ENCODE peak calls at places on chromosomes 3 and 15, in four cellular contexts. Q is H1, Y is IMR-90, K is H9. G is an unnamed sample.

GRCh38 chr3:54935869-54936268 is 8.0 kb upstream of the LRTM1 start:
- DNase-seq in Q (no peak), K (no peak), Y (no peak), G (no peak)

GRCh38 chr3:53643757-53644156 is 149.3 kb downstream of the CACNA1D start:
- DNase-seq in K (peak), Q (no peak), Y (no peak), G (peak)

GRCh38 chr3:143122089-143122430 is 2.5 kb downstream of the CHST2 start:
- DNase-seq in K (no peak), Q (no peak), Y (no peak), G (no peak)

GRCh38 chr3:54202651-54203248 is 80.4 kb downstream of the CACNA2D3 start:
- DNase-seq in Y (no peak), K (no peak), Q (no peak), G (no peak)

GRCh38 chr3:155229086-155229485 is 64.4 kb downstream of the STRIT1 start:
- DNase-seq in Q (no peak), K (no peak), Y (no peak), G (no peak)

GRCh38 chr3:86923071-86923476 is 67.9 kb downstream of the VGLL3 start:
- DNase-seq in Q (no peak), Y (peak), K (no peak), G (peak)

GRCh38 chr3:16482194-16482769 is 31.2 kb downstream of the RFTN1 start:
- DNase-seq in Y (no peak), Q (no peak), K (no peak), G (no peak)

GRCh38 chr15:41935566-41936020 is 36.8 kb downstream of the EHD4 start:
- DNase-seq in K (no peak), Y (no peak), Q (no peak), G (no peak)

GRCh38 chr15:71697999-71698398 is 112.4 kb upstream of the NR2E3 start:
- DNase-seq in Y (no peak), Q (no peak), K (no peak), G (no peak)

GRCh38 chr15:75723847-75724660 is 11.4 kb upstream of the CSPG4 start:
- DNase-seq in Q (no peak), Y (peak), K (no peak), G (peak)

GRCh38 chr15:31111091-31111647 is 9.6 kb upstream of the TRPM1 start:
- DNase-seq in Q (no peak), Y (peak), K (no peak), G (no peak)

GRCh38 chr3:53089511-53089910 is 40.7 kb downstream of the RFT1 start:
- DNase-seq in Q (no peak), Y (no peak), K (no peak), G (no peak)

GRCh38 chr3:66037330-66037985 is 1.3 kb downstream of the MAGI1 start:
- DNase-seq in Y (peak), K (peak), Q (peak), G (peak)

GRCh38 chr3:188976407-188976806 is 195.4 kb upstream of the TPRG1 start:
- DNase-seq in Y (no peak), K (no peak), Q (no peak), G (no peak)
- H3K56ac ChIP-seq in Y (no peak), K (no peak), Q (no peak), G (no peak)

GRCh38 chr3:49054344-49054862 is 25.2 kb upstream of the IMPDH2 start:
- DNase-seq in Q (no peak), Y (peak), K (no peak), G (no peak)
- H3K56ac ChIP-seq in Q (no peak), Y (no peak), K (no peak), G (no peak)

GRCh38 chr3:2822611-2823010 is 287.6 kb downstream of the IL5RA start:
- DNase-seq in Y (no peak), K (no peak), Q (no peak), G (no peak)

GRCh38 chr3:2823437-2824211 is 286.6 kb downstream of the IL5RA start:
- DNase-seq in Q (no peak), K (no peak), Y (no peak), G (no peak)

GRCh38 chr3:2823016-2823415 is 287.2 kb downstream of the IL5RA start:
- DNase-seq in Y (no peak), K (no peak), Q (no peak), G (no peak)

GRCh38 chr3:2826453-2826852 is 283.7 kb downstream of the IL5RA start:
- DNase-seq in Y (no peak), Q (no peak), K (no peak), G (no peak)

GRCh38 chr3:2826036-2826435 is 284.1 kb downstream of the IL5RA start:
- DNase-seq in K (no peak), Y (no peak), Q (no peak), G (no peak)
- H3K56ac ChIP-seq in K (no peak), Y (no peak), Q (no peak), G (no peak)

GRCh38 chr3:5758699-5759098 is 571.2 kb downstream of the EDEM1 start:
- DNase-seq in Y (no peak), K (no peak), Q (no peak), G (no peak)
- H3K56ac ChIP-seq in Y (no peak), K (no peak), Q (no peak), G (no peak)